ENCODE peak calls at places on chromosome 22, in six cellular contexts. M, U, A, Y, X and P are unnamed samples.

GRCh38 chr22:44595841-44596341 is 97.9 kb upstream of the RTL6 start:
- DNase-seq in A (no peak), Y (no peak), X (no peak), M (no peak), U (no peak), P (no peak)

GRCh38 chr22:46609175-46609690 is 11.0 kb upstream of the GRAMD4 start:
- DNase-seq in U (peak; percentile 72), M (no peak), A (no peak), Y (no peak), X (no peak), P (peak; percentile 51)

GRCh38 chr22:45516923-45517675 is 14.4 kb downstream of the FBLN1 start:
- DNase-seq in Y (peak; percentile 48), U (no peak), A (no peak), M (no peak), X (no peak), P (no peak)

GRCh38 chr22:29434288-29434687 is 4.1 kb upstream of the RFPL1 start:
- DNase-seq in M (no peak), Y (no peak), A (no peak), U (no peak), X (no peak), P (no peak)

GRCh38 chr22:46942816-46943783 is 180.7 kb downstream of the TBC1D22A start:
- DNase-seq in U (no peak), X (no peak), Y (no peak), A (peak; percentile 70), M (no peak), P (peak; percentile 76)

GRCh38 chr22:23431337-23432072 is 148.6 kb downstream of the IGLL1 start:
- DNase-seq in A (no peak), U (no peak), M (no peak), X (no peak), Y (no peak), P (no peak)

GRCh38 chr22:26321469-26321913 is 107.6 kb upstream of the ASPHD2 start:
- DNase-seq in X (no peak), A (no peak), M (no peak), Y (peak; percentile 23), U (no peak), P (no peak)

GRCh38 chr22:49205401-49205800 is 622.3 kb downstream of the BRD1 start:
- DNase-seq in U (no peak), M (peak; percentile 62), A (peak; percentile 16), X (no peak), Y (no peak), P (no peak)

GRCh38 chr22:41880653-41881052 is 34.2 kb downstream of the SHISA8 start:
- DNase-seq in X (no peak), A (no peak), Y (no peak), U (no peak), M (no peak), P (no peak)

GRCh38 chr22:26466196-26466595 is 17.4 kb downstream of the HPS4 start:
- DNase-seq in U (no peak), M (peak; percentile 3), X (no peak), Y (no peak), A (no peak), P (no peak)

GRCh38 chr22:46239261-46240048 is 10.6 kb downstream of the CDPF1 start:
- DNase-seq in U (no peak), Y (no peak), A (no peak), X (no peak), M (no peak), P (no peak)

GRCh38 chr22:44455151-44455962 is 42.7 kb downstream of the RTL6 start:
- DNase-seq in A (peak; percentile 56), Y (no peak), X (no peak), M (no peak), U (no peak), P (no peak)

GRCh38 chr22:18010263-18010662 is 14.1 kb downstream of the MICAL3 start:
- DNase-seq in Y (no peak), A (no peak), X (no peak), U (no peak), M (no peak), P (no peak)

GRCh38 chr22:49321477-49322055 is 506.1 kb downstream of the BRD1 start:
- DNase-seq in M (no peak), X (no peak), U (no peak), Y (no peak), A (peak; percentile 52), P (peak; percentile 37)

GRCh38 chr22:47693606-47694005 is 931.2 kb downstream of the TBC1D22A start:
- DNase-seq in A (no peak), M (no peak), X (no peak), U (no peak), Y (no peak), P (no peak)

GRCh38 chr22:41001722-41002122 is 50.5 kb downstream of the RBX1 start:
- DNase-seq in A (no peak), X (no peak), U (no peak), M (no peak), Y (no peak), P (no peak)

GRCh38 chr22:24153353-24153752 is 27.9 kb upstream of the SUSD2 start:
- DNase-seq in M (no peak), Y (no peak), A (no peak), X (no peak), U (peak; percentile 33), P (no peak)

GRCh38 chr22:25452116-25452700 is 112.3 kb upstream of the GRK3 start:
- DNase-seq in Y (no peak), U (no peak), X (no peak), M (no peak), A (no peak), P (no peak)

GRCh38 chr22:27881404-27881803 is 37.7 kb downstream of the PITPNB start:
- DNase-seq in A (no peak), Y (no peak), X (no peak), M (peak; percentile 78), U (peak; percentile 36), P (no peak)

GRCh38 chr22:25961699-25962098 is 207.6 kb upstream of the SEZ6L start:
- DNase-seq in Y (no peak), A (no peak), U (no peak), X (no peak), M (no peak), P (no peak)

GRCh38 chr22:49971232-49972162 is 10.9 kb downstream of the PIM3 start:
- DNase-seq in X (peak; percentile 69), U (peak; percentile 82), Y (peak; percentile 61), M (peak; percentile 92), A (peak; percentile 86), P (peak; percentile 94)

GRCh38 chr22:42873361-42873760 is 16.3 kb upstream of the ARFGAP3 start:
- DNase-seq in A (no peak), X (no peak), U (no peak), Y (no peak), M (no peak), P (no peak)

GRCh38 chr22:20115691-20116375 is at the start of gene RANBP1:
- DNase-seq in U (no peak), A (no peak), X (no peak), M (no peak), Y (peak; percentile 21), P (peak; percentile 48)
- H3K4me1 ChIP-seq in U (peaks cover 25% of the 10 kb centered on the region), A (no peaks in the 10 kb centered on the region), X (peaks cover 76% of the 10 kb centered on the region), M (peaks cover 4% of the 10 kb centered on the region), Y (peaks cover 16% of the 10 kb centered on the region), P (peaks cover 39% of the 10 kb centered on the region)

GRCh38 chr22:35516723-35517122 is 23.9 kb upstream of the RASD2 start:
- DNase-seq in U (no peak), A (no peak), Y (no peak), M (no peak), X (no peak), P (no peak)

GRCh38 chr22:35517769-35518530 is 22.7 kb upstream of the RASD2 start:
- DNase-seq in X (no peak), Y (no peak), A (no peak), U (peak; percentile 60), M (no peak), P (no peak)

GRCh38 chr22:35518781-35519180 is 21.9 kb upstream of the RASD2 start:
- DNase-seq in M (no peak), X (no peak), Y (no peak), U (no peak), A (no peak), P (no peak)

GRCh38 chr22:35519306-35520000 is 21.2 kb upstream of the RASD2 start:
- DNase-seq in Y (no peak), X (no peak), U (no peak), M (no peak), A (no peak), P (no peak)

DNA sequence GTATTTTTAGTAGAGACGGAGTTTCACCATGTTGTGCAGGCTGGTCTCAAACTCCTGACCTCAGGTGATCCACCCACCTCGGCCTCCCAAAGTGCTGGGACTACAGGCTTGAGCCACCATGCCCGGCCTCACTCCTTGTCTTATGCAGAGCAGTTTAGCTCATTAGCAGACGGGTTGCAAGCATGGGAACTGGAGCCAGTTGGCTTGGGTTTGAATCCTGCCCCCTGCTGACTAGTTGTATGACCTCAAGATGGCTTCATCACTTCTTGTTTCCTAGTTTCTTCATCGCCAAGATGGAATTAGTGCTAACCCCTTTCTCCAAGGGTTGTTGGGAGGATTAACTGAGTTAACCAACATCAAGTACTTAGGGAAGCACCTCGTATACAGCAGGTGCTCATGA is 23.4 kb upstream of the RASD2 start:
- DNase-seq in X (no peak), A (no peak), M (no peak), Y (peak; percentile 54), U (no peak), P (no peak)
- TF ChIP-seq CTCF in X (no peak), A (no peak), M (no peak), Y (peak; percentile 28), U (no peak), P (no peak)

GRCh38 chr22:31639640-31640039 is 22.4 kb downstream of the PISD start:
- DNase-seq in U (no peak), M (no peak), A (no peak), Y (no peak), X (no peak), P (no peak)

GRCh38 chr22:31637938-31638618 is 23.9 kb downstream of the PISD start:
- DNase-seq in U (peak; percentile 42), Y (no peak), X (no peak), M (no peak), A (no peak), P (peak; percentile 77)

GRCh38 chr22:31635638-31636306 is 26.2 kb downstream of the PISD start:
- DNase-seq in A (no peak), X (no peak), Y (no peak), U (no peak), M (no peak), P (peak; percentile 73)

GRCh38 chr22:31637375-31637937 is 24.6 kb downstream of the PISD start:
- DNase-seq in Y (peak; percentile 37), U (no peak), X (no peak), M (no peak), A (no peak), P (peak; percentile 83)
- H3K4me3 ChIP-seq in Y (no peak overlapping the region), U (no peak overlapping the region), X (peak overlapping the region; percentile 12), M (peak overlapping the region; percentile 5), A (peak overlapping the region; percentile 29), P (peak overlapping the region; percentile 51)

GRCh38 chr22:33835196-33835788 is 85.0 kb downstream of the LARGE1 start:
- DNase-seq in U (peak; percentile 54), M (no peak), X (no peak), Y (peak; percentile 69), A (no peak), P (no peak)

GRCh38 chr22:33831651-33832050 is 88.6 kb downstream of the LARGE1 start:
- DNase-seq in Y (no peak), A (no peak), U (no peak), X (no peak), M (no peak), P (no peak)

GRCh38 chr22:33831207-33831606 is 89.1 kb downstream of the LARGE1 start:
- DNase-seq in A (no peak), Y (peak; percentile 46), X (no peak), M (no peak), U (no peak), P (no peak)

GRCh38 chr22:33829549-33830280 is 90.6 kb downstream of the LARGE1 start:
- DNase-seq in X (no peak), Y (peak; percentile 49), A (no peak), M (no peak), U (no peak), P (no peak)

GRCh38 chr22:33832558-33833151 is 87.6 kb downstream of the LARGE1 start:
- DNase-seq in Y (no peak), M (no peak), A (no peak), X (no peak), U (no peak), P (no peak)
- H3K4me1 ChIP-seq in Y (peaks cover 78% of the 10 kb centered on the region), M (no peaks in the 10 kb centered on the region), A (no peaks in the 10 kb centered on the region), X (peaks cover 10% of the 10 kb centered on the region), U (peaks cover 29% of the 10 kb centered on the region), P (no peaks in the 10 kb centered on the region)